ENCODE peak calls at places on chromosomes 6 and 20, in five cellular contexts. T is NCI-H1092 treated with DMSO at 0.1 percent for 48 hours, Q is sciatic nerve, U is aorta, A is HEK293T. W is an unnamed sample.

GRCh38 chr20:8007490-8007889 is 12.1 kb downstream of the TMX4 start:
- DNase-seq in T (no peak), Q (no peak), U (no peak), A (no peak), W (peak; percentile 57)

GRCh38 chr6:120993929-120994572 is 340.2 kb downstream of the TBC1D32 start:
- DNase-seq in T (no peak), Q (no peak), U (no peak), A (no peak), W (no peak)

GRCh38 chr6:26311385-26312095 is 53.5 kb upstream of the BTN3A2 start:
- DNase-seq in T (peak; percentile 53), Q (no peak), U (no peak), A (no peak), W (peak; percentile 86)

GRCh38 chr6:169831450-169832246 is 80.2 kb downstream of the ERMARD start:
- DNase-seq in T (peak; percentile 89), Q (peak; percentile 86), U (peak; percentile 79), A (peak; percentile 92), W (peak; percentile 63)

GRCh38 chr20:2237059-2237458 is 58.7 kb upstream of the TGM3 start:
- DNase-seq in T (no peak), Q (peak; percentile 67), U (peak; percentile 58), A (no peak), W (no peak)

GRCh38 chr6:87078983-87079616 is 15.8 kb downstream of the CGA start:
- DNase-seq in T (peak; percentile 22), Q (peak; percentile 81), U (peak; percentile 69), A (peak; percentile 87), W (peak; percentile 6)

GRCh38 chr20:43963872-43964791 is 49.5 kb downstream of the TOX2 start:
- DNase-seq in T (peak; percentile 60), Q (no peak), U (peak; percentile 79), A (no peak), W (no peak)

GRCh38 chr6:105648276-105648675 is 245.4 kb upstream of the PREP start:
- DNase-seq in T (no peak), Q (no peak), U (no peak), A (no peak), W (peak; percentile 45)

GRCh38 chr6:20793174-20793573 is 258.9 kb downstream of the CDKAL1 start:
- DNase-seq in T (no peak), Q (no peak), U (no peak), A (no peak), W (no peak)

GRCh38 chr6:53944538-53944937 is 149.7 kb downstream of the LRRC1 start:
- DNase-seq in T (no peak), Q (no peak), U (no peak), A (no peak), W (no peak)

GRCh38 chr6:40556023-40556422 is 31.1 kb downstream of the LRFN2 start:
- DNase-seq in T (no peak), Q (no peak), U (no peak), A (no peak), W (no peak)

GRCh38 chr6:38131527-38131965 is 312.0 kb downstream of the ZFAND3 start:
- DNase-seq in T (no peak), Q (no peak), U (no peak), A (no peak), W (no peak)

GRCh38 chr6:7086488-7086887 is 21.3 kb upstream of the RREB1 start:
- DNase-seq in T (no peak), Q (peak; percentile 71), U (peak; percentile 64), A (no peak), W (no peak)

GRCh38 chr20:34817801-34818200 is 7.7 kb downstream of the NCOA6 start:
- DNase-seq in T (no peak), Q (no peak), U (no peak), A (no peak), W (no peak)

GRCh38 chr6:680666-681374 is 12.1 kb downstream of the EXOC2 start:
- DNase-seq in T (no peak), Q (no peak), U (no peak), A (no peak), W (no peak)

GRCh38 chr6:128515550-128516513 is 4.6 kb downstream of the PTPRK start:
- DNase-seq in T (no peak), Q (no peak), U (no peak), A (no peak), W (no peak)

GRCh38 chr6:69594405-69594804 is 202.4 kb downstream of the LMBRD1 start:
- DNase-seq in T (no peak), Q (no peak), U (no peak), A (no peak), W (no peak)

GRCh38 chr20:62642666-62643520 is 590 bp downstream of the SLCO4A1 start:
- DNase-seq in T (peak; percentile 27), Q (no peak), U (no peak), A (peak; percentile 32), W (no peak)

GRCh38 chr6:35602133-35602946 is 86.4 kb downstream of the FKBP5 start:
- DNase-seq in T (no peak), Q (no peak), U (no peak), A (no peak), W (no peak)

GRCh38 chr6:33609444-33610034 is 11.6 kb upstream of the ITPR3 start:
- DNase-seq in T (no peak), Q (no peak), U (peak; percentile 77), A (no peak), W (no peak)

GRCh38 chr6:150857062-150857905 is 8.2 kb upstream of the MTHFD1L start:
- DNase-seq in T (no peak), Q (no peak), U (no peak), A (no peak), W (no peak)

GRCh38 chr6:157747395-157747794 is 75.7 kb upstream of the SNX9 start:
- DNase-seq in T (no peak), Q (no peak), U (no peak), A (no peak), W (no peak)

GRCh38 chr20:35013421-35014411 is 58.0 kb downstream of the MYH7B start:
- DNase-seq in T (no peak), Q (peak; percentile 38), U (peak; percentile 48), A (no peak), W (no peak)

GRCh38 chr6:68572525-68572924 is 62.6 kb upstream of the ADGRB3 start:
- DNase-seq in T (peak; percentile 46), Q (no peak), U (no peak), A (peak; percentile 58), W (no peak)

GRCh38 chr20:24954151-24954550 is 5.1 kb downstream of the CST7 start:
- DNase-seq in T (no peak), Q (no peak), U (no peak), A (no peak), W (no peak)

GRCh38 chr6:3381233-3382065 is 75.4 kb downstream of the SLC22A23 start:
- DNase-seq in T (no peak), Q (no peak), U (no peak), A (no peak), W (no peak)

GRCh38 chr6:98633886-98634285 is 200.5 kb upstream of the POU3F2 start:
- DNase-seq in T (no peak), Q (no peak), U (no peak), A (no peak), W (no peak)

GRCh38 chr6:101013612-101014195 is 132.6 kb upstream of the ASCC3 start:
- DNase-seq in T (no peak), Q (no peak), U (no peak), A (no peak), W (no peak)

GRCh38 chr6:3294921-3295871 is 36.4 kb downstream of the PSMG4 start:
- DNase-seq in T (peak; percentile 35), Q (peak; percentile 51), U (no peak), A (no peak), W (no peak)

GRCh38 chr6:80403365-80403764 is 296.9 kb downstream of the BCKDHB start:
- DNase-seq in T (no peak), Q (no peak), U (no peak), A (no peak), W (no peak)

GRCh38 chr6:151716446-151717047 is 90.9 kb upstream of the ESR1 start:
- DNase-seq in T (no peak), Q (no peak), U (no peak), A (no peak), W (peak; percentile 26)

GRCh38 chr20:36591281-36591680 is 14.3 kb upstream of the RAB5IF start:
- DNase-seq in T (peak; percentile 31), Q (no peak), U (no peak), A (no peak), W (no peak)

GRCh38 chr6:47156196-47156595 is 114.1 kb upstream of the ADGRF1 start:
- DNase-seq in T (no peak), Q (no peak), U (no peak), A (no peak), W (no peak)

GRCh38 chr6:3489032-3489757 is 32.3 kb upstream of the SLC22A23 start:
- DNase-seq in T (no peak), Q (no peak), U (no peak), A (no peak), W (no peak)

GRCh38 chr6:153024401-153025017 is 22.0 kb upstream of the MTRF1L start:
- DNase-seq in T (peak; percentile 50), Q (no peak), U (no peak), A (peak; percentile 70), W (peak; percentile 36)

GRCh38 chr6:9140861-9141534 is 705.7 kb upstream of the SLC35B3 start:
- DNase-seq in T (peak; percentile 86), Q (no peak), U (no peak), A (no peak), W (no peak)

GRCh38 chr6:129889580-129889979 is 28.5 kb upstream of the TMEM244 start:
- DNase-seq in T (no peak), Q (no peak), U (no peak), A (no peak), W (no peak)

GRCh38 chr20:44728835-44729342 is 13.7 kb downstream of the CCN5 start:
- DNase-seq in T (peak; percentile 81), Q (no peak), U (peak; percentile 87), A (peak; percentile 53), W (peak; percentile 73)

GRCh38 chr6:99016355-99016754 is 68.6 kb upstream of the FBXL4 start:
- DNase-seq in T (no peak), Q (no peak), U (no peak), A (no peak), W (no peak)

GRCh38 chr20:57480444-57481152 is 44.3 kb downstream of the CTCFL start:
- DNase-seq in T (no peak), Q (peak; percentile 26), U (no peak), A (no peak), W (no peak)

W was measured in NCI-H510A treated with DMSO at 0.1 percent for 48 hours.